ENCODE peak calls at places on chromosomes 13 and 19, in six cellular contexts. One of them, this sample, is unnamed.

GRCh38 chr13:68386808-68387207 is 1156.7 kb upstream of the PCDH9 start:
- DNase-seq in AG10803: no peak
- DNase-seq in RWPE1: no peak
- DNase-seq in cerebellum: no peak
- DNase-seq in AG04450: no peak
- DNase-seq in mammary epithelial cell: no peak
- DNase-seq in this sample: no peak

GRCh38 chr13:113407103-113407530 is 43.2 kb upstream of the GRTP1 start:
- DNase-seq in mammary epithelial cell: no peak
- DNase-seq in RWPE1: no peak
- DNase-seq in AG04450: no peak
- DNase-seq in AG10803: no peak
- DNase-seq in cerebellum: no peak
- DNase-seq in this sample: no peak

GRCh38 chr13:94061316-94061715 is 418.2 kb downstream of the DCT start:
- DNase-seq in RWPE1: no peak
- DNase-seq in cerebellum: no peak
- DNase-seq in AG10803: peak; percentile 65
- DNase-seq in AG04450: peak; percentile 13
- DNase-seq in mammary epithelial cell: no peak
- DNase-seq in this sample: peak; percentile 68

GRCh38 chr13:37747071-37747612 is 122.4 kb downstream of the TRPC4 start:
- DNase-seq in mammary epithelial cell: peak; percentile 62
- DNase-seq in cerebellum: no peak
- DNase-seq in AG10803: peak; percentile 62
- DNase-seq in RWPE1: peak; percentile 30
- DNase-seq in AG04450: peak; percentile 34
- DNase-seq in this sample: peak; percentile 33

GRCh38 chr13:98768522-98768921 is 16.1 kb upstream of the SLC15A1 start:
- DNase-seq in mammary epithelial cell: no peak
- DNase-seq in RWPE1: no peak
- DNase-seq in AG10803: no peak
- DNase-seq in AG04450: no peak
- DNase-seq in cerebellum: no peak
- DNase-seq in this sample: no peak

GRCh38 chr13:97125810-97126738 is 96.1 kb upstream of the MBNL2 start:
- DNase-seq in AG10803: peak; percentile 71
- DNase-seq in AG04450: no peak
- DNase-seq in RWPE1: peak; percentile 69
- DNase-seq in mammary epithelial cell: peak; percentile 75
- DNase-seq in cerebellum: no peak
- DNase-seq in this sample: peak; percentile 77

GRCh38 chr19:45523642-45524256 is 16.5 kb downstream of the VASP start:
- DNase-seq in cerebellum: peak; percentile 95
- DNase-seq in AG10803: peak; percentile 82
- DNase-seq in mammary epithelial cell: peak; percentile 72
- DNase-seq in AG04450: peak; percentile 61
- DNase-seq in RWPE1: peak; percentile 75
- DNase-seq in this sample: peak; percentile 62

GRCh38 chr19:888615-889385 is 4.2 kb downstream of the MED16 start:
- DNase-seq in AG04450: no peak
- DNase-seq in mammary epithelial cell: no peak
- DNase-seq in RWPE1: no peak
- DNase-seq in cerebellum: no peak
- DNase-seq in AG10803: no peak
- DNase-seq in this sample: no peak

GRCh38 chr13:27967736-27968315 is 1.3 kb downstream of the CDX2 start:
- DNase-seq in RWPE1: no peak
- DNase-seq in mammary epithelial cell: no peak
- DNase-seq in cerebellum: no peak
- DNase-seq in AG10803: no peak
- DNase-seq in AG04450: no peak
- DNase-seq in this sample: no peak

GRCh38 chr19:49641688-49642487 is at the start of gene SCAF1:
- DNase-seq in AG04450: peak; percentile 99
- DNase-seq in cerebellum: peak; percentile 99
- DNase-seq in mammary epithelial cell: peak; percentile 100
- DNase-seq in AG10803: peak; percentile 100
- DNase-seq in RWPE1: peak; percentile 92
- DNase-seq in this sample: peak; percentile 95

GRCh38 chr13:30616927-30617314 is 799 bp upstream of the USPL1 start:
- DNase-seq in cerebellum: peak; percentile 66
- DNase-seq in AG10803: peak; percentile 90
- DNase-seq in AG04450: peak; percentile 46
- DNase-seq in mammary epithelial cell: peak; percentile 82
- DNase-seq in RWPE1: peak; percentile 69
- DNase-seq in this sample: peak; percentile 82

GRCh38 chr19:28199323-28199722 is 1013.6 kb downstream of the UQCRFS1 start:
- DNase-seq in RWPE1: no peak
- DNase-seq in AG10803: no peak
- DNase-seq in cerebellum: no peak
- DNase-seq in AG04450: no peak
- DNase-seq in mammary epithelial cell: no peak
- DNase-seq in this sample: no peak

This sample was measured in foreskin keratinocyte.